ENCODE peak calls at places on chromosome 12, in six cellular contexts. E is A549, P is ascending aorta, I is sigmoid colon, N is heart left ventricle, K is HCT116. C is an unnamed sample.
A peak's percentile ranks its signal among the peaks of the same experiment; 100 is the strongest.

GRCh38 chr12:50188875-50189575 is 21.9 kb upstream of the CERS5 start:
- DNase-seq in K (no peak), I (no peak), P (no peak), E (no peak), N (no peak), C (no peak)

GRCh38 chr12:9364224-9365176 is 156.3 kb upstream of the PZP start:
- DNase-seq in E (no peak), K (no peak), I (no peak), N (no peak), P (no peak), C (no peak)

GRCh38 chr12:132466241-132467188 is 23.4 kb upstream of the FBRSL1 start:
- DNase-seq in N (no peak), P (no peak), K (no peak), E (no peak), I (no peak), C (peak; percentile 54)

GRCh38 chr12:39123580-39123979 is 218.2 kb upstream of the CPNE8 start:
- DNase-seq in I (no peak), P (no peak), K (no peak), N (no peak), E (no peak), C (no peak)

GRCh38 chr12:122989874-122990400 is 9.5 kb downstream of the ARL6IP4 start:
- DNase-seq in I (no peak), K (no peak), N (no peak), E (no peak), P (no peak), C (no peak)

GRCh38 chr12:109727039-109727723 is 13.6 kb downstream of the FAM222A start:
- DNase-seq in P (no peak), I (peak; percentile 73), K (no peak), N (no peak), E (no peak), C (peak; percentile 67)

GRCh38 chr12:89733579-89734201 is 25.1 kb upstream of the ATP2B1 start:
- DNase-seq in P (no peak), N (no peak), I (no peak), E (no peak), K (no peak), C (no peak)

GRCh38 chr12:53781218-53781801 is 29.5 kb upstream of the CISTR start:
- DNase-seq in N (no peak), I (no peak), K (no peak), E (no peak), P (no peak), C (no peak)

GRCh38 chr12:51421266-51421884 is 3.3 kb upstream of the SLC4A8 start:
- DNase-seq in N (peak; percentile 37), K (peak; percentile 59), E (peak; percentile 76), I (no peak), P (no peak), C (peak; percentile 78)

GRCh38 chr12:128513831-128514230 is 246.9 kb downstream of the TMEM132C start:
- DNase-seq in E (no peak), I (no peak), P (peak; percentile 2), N (no peak), K (no peak), C (no peak)

GRCh38 chr12:97639702-97640101 is 177.1 kb downstream of the RMST start:
- DNase-seq in I (no peak), K (no peak), N (no peak), P (no peak), E (no peak), C (no peak)

GRCh38 chr12:93514853-93515252 is 47.5 kb downstream of the MRPL42 start:
- DNase-seq in I (no peak), N (no peak), E (no peak), K (no peak), P (no peak), C (no peak)

GRCh38 chr12:115910057-115910456 is 367.4 kb downstream of the MED13L start:
- DNase-seq in E (no peak), N (no peak), K (no peak), P (no peak), I (no peak), C (no peak)

GRCh38 chr12:40312196-40312595 is 87.4 kb downstream of the LRRK2 start:
- DNase-seq in K (no peak), E (no peak), I (no peak), N (no peak), P (no peak), C (no peak)

GRCh38 chr12:13365782-13366366 is 169.3 kb downstream of the EMP1 start:
- DNase-seq in K (no peak), E (no peak), P (no peak), I (no peak), N (no peak), C (no peak)

GRCh38 chr12:89161553-89161952 is 190.7 kb downstream of the DUSP6 start:
- DNase-seq in I (no peak), K (no peak), N (no peak), E (no peak), P (no peak), C (no peak)

GRCh38 chr12:110872100-110872499 is 25.3 kb downstream of the CCDC63 start:
- DNase-seq in I (no peak), P (no peak), K (no peak), E (no peak), N (no peak), C (no peak)

GRCh38 chr12:51307655-51308593 is 16.1 kb downstream of the BIN2 start:
- DNase-seq in K (peak; percentile 35), E (peak; percentile 91), P (no peak), I (no peak), N (no peak), C (peak; percentile 25)

GRCh38 chr12:22781339-22781738 is 156.4 kb downstream of the ETNK1 start:
- DNase-seq in E (no peak), K (no peak), I (no peak), N (no peak), P (no peak), C (no peak)
- TF ChIP-seq CTCF in E (no peak), K (no peak), I (no peak), N (no peak), P (no peak), C (no peak)

DNA sequence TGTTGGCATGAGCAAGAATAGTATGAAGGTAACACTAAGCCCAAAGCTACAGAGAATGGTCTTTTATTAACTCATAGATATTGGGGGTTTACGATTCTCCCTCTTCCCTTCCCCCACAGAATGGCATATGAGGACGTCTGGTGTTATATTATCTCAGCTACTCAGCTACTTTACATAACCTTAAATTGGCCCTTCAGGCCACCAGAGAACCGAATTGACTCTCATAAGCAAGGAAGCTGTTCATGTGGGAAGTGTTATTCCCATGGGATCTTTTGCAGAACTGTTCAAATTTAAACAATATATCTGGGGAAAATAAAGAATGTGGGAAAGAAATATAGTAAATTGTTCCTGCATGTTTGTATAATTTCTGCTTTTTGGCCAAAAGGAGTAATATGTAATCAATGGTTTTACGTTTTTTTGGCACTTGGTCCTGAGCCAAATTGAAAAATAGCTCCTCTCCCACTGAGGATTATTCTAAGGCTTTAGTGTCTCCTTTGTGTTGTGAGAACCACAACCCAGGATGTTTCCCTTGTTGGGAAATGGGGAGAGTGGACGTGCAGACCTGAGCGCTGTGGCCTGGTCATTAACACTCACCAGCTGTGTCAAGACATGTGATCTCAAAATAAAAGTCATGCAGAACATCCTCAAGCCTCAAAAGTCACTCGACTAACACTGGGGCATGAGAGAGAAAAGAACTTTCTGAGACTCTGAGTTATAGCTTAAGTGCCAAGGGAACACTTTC is 31.8 kb upstream of the CMAS start:
- DNase-seq in P (no peak), N (peak; percentile 25), E (no peak), I (no peak), K (no peak), C (no peak)
- H3K4me3 ChIP-seq in P (no peak overlapping the region), N (no peak overlapping the region), E (no peak overlapping the region), I (no peak overlapping the region), K (no peak overlapping the region), C (no peak overlapping the region)

GRCh38 chr12:15208871-15209656 is 12.2 kb downstream of the RERG start:
- DNase-seq in N (no peak), K (no peak), I (no peak), E (no peak), P (no peak), C (no peak)
- H3K27ac ChIP-seq in N (peak overlapping the region; percentile 44), K (no peak overlapping the region), I (peak overlapping the region; percentile 77), E (peak overlapping the region; percentile 66), P (peak overlapping the region; percentile 87), C (no peak overlapping the region)

GRCh38 chr12:14901228-14901562 is 15.5 kb upstream of the MGP start:
- DNase-seq in E (peak; percentile 17), I (peak; percentile 75), P (no peak), N (peak; percentile 46), K (no peak), C (no peak)
- TF ChIP-seq CTCF in E (no peak), I (no peak), P (no peak), N (peak; percentile 21), K (peak; percentile 25), C (no peak)

GRCh38 chr12:126905752-126906151 is 1361.2 kb upstream of the TMEM132C start:
- DNase-seq in P (no peak), N (no peak), I (no peak), K (no peak), E (no peak), C (no peak)
- H3K4me3 ChIP-seq in P (no peak overlapping the region), N (no peak overlapping the region), I (no peak overlapping the region), K (no peak overlapping the region), E (no peak overlapping the region), C (no peak overlapping the region)

GRCh38 chr12:92133795-92134637 is 11.6 kb downstream of the BTG1 start:
- DNase-seq in I (no peak), K (no peak), P (no peak), E (no peak), N (no peak), C (no peak)
- H3K27ac ChIP-seq in I (peak overlapping the region; percentile 6), K (no peak overlapping the region), P (peak overlapping the region; percentile 51), E (peak overlapping the region; percentile 85), N (peak overlapping the region; percentile 82), C (peak overlapping the region; percentile 54)

GRCh38 chr12:3491938-3492867 is 1.2 kb downstream of the PRMT8 start:
- DNase-seq in N (peak; percentile 41), I (no peak), P (no peak), E (peak; percentile 38), K (no peak), C (peak; percentile 67)

GRCh38 chr12:3492868-3493224 is 1.8 kb downstream of the PRMT8 start:
- DNase-seq in I (no peak), N (no peak), E (no peak), K (no peak), P (no peak), C (no peak)

GRCh38 chr12:3493225-3494049 is 2.4 kb downstream of the PRMT8 start:
- DNase-seq in P (no peak), K (no peak), N (peak; percentile 32), E (no peak), I (no peak), C (no peak)

DNA sequence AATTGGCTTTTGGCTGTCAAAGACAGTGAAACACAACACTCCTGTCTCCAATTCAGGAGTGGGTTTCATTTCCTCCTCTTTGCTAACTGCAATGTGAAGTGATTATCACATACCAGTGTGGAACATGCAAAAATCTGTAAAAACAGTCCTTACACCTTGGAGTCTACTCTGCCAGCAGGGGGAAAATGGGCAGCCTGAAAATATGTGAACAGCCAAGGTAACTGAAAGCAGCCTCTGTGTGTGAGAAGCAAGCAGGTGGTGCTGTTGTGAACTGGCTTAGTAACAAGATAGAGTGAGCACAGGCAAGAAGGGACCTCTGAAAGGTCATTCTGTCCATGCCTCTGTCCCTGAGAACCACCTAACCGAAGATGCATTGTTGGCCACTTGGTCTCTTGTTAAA is 6.0 kb downstream of the PRMT8 start:
- DNase-seq in K (peak; percentile 16), E (peak; percentile 19), N (no peak), P (no peak), I (no peak), C (peak; percentile 54)
- TF ChIP-seq CTCF in K (peak; percentile 44), E (no peak), N (no peak), P (no peak), I (no peak), C (peak; percentile 55)